ENCODE peak calls at places on chromosomes 16 and 17, in six cellular contexts. One of them, this sample, is unnamed.

GRCh38 chr16:27408012-27408601 is 6.1 kb downstream of the IL21R start:
- DNase-seq in IMR-90: peak
- DNase-seq in neuronal stem cell: no peak
- DNase-seq in H9: no peak
- DNase-seq in mesenchymal stem cell: peak
- DNase-seq in H1: no peak
- DNase-seq in this sample: no peak

GRCh38 chr17:67443931-67444597 is 67.0 kb downstream of the PITPNC1 start:
- DNase-seq in IMR-90: peak
- DNase-seq in neuronal stem cell: no peak
- DNase-seq in H9: no peak
- DNase-seq in mesenchymal stem cell: peak
- DNase-seq in H1: no peak
- DNase-seq in this sample: no peak

GRCh38 chr16:4945560-4946502 is 8.9 kb upstream of the PPL start:
- DNase-seq in IMR-90: no peak
- DNase-seq in neuronal stem cell: no peak
- DNase-seq in H9: no peak
- DNase-seq in mesenchymal stem cell: peak
- DNase-seq in H1: no peak
- DNase-seq in this sample: peak

GRCh38 chr17:57284583-57284982 is 28.3 kb downstream of the MSI2 start:
- DNase-seq in IMR-90: no peak
- DNase-seq in neuronal stem cell: no peak
- DNase-seq in H9: no peak
- DNase-seq in mesenchymal stem cell: no peak
- DNase-seq in H1: no peak
- DNase-seq in this sample: no peak

GRCh38 chr16:50167603-50168002 is 14.5 kb downstream of the TENT4B start:
- DNase-seq in IMR-90: no peak
- DNase-seq in neuronal stem cell: no peak
- DNase-seq in H9: no peak
- DNase-seq in mesenchymal stem cell: no peak
- DNase-seq in H1: no peak
- DNase-seq in this sample: no peak

GRCh38 chr17:73285916-73286862 is 24.5 kb upstream of the CPSF4L start:
- DNase-seq in IMR-90: no peak
- DNase-seq in neuronal stem cell: no peak
- DNase-seq in H9: no peak
- DNase-seq in mesenchymal stem cell: no peak
- DNase-seq in H1: no peak
- DNase-seq in this sample: no peak

GRCh38 chr17:59038734-59039133 is 67.9 kb downstream of the TRIM37 start:
- DNase-seq in IMR-90: peak
- DNase-seq in neuronal stem cell: no peak
- DNase-seq in H9: no peak
- DNase-seq in mesenchymal stem cell: peak
- DNase-seq in H1: no peak
- DNase-seq in this sample: no peak

GRCh38 chr17:4853195-4853762 is 20.1 kb downstream of the MINK1 start:
- DNase-seq in IMR-90: no peak
- DNase-seq in neuronal stem cell: no peak
- DNase-seq in H9: no peak
- DNase-seq in mesenchymal stem cell: no peak
- DNase-seq in H1: no peak
- DNase-seq in this sample: no peak

GRCh38 chr16:57475711-57476339 is 10.5 kb downstream of the DOK4 start:
- DNase-seq in IMR-90: peak
- DNase-seq in neuronal stem cell: no peak
- DNase-seq in H9: peak
- DNase-seq in mesenchymal stem cell: peak
- DNase-seq in H1: peak
- DNase-seq in this sample: peak

GRCh38 chr16:16150117-16150877 is 73.0 kb downstream of the ABCC6 start:
- DNase-seq in IMR-90: peak
- DNase-seq in neuronal stem cell: no peak
- DNase-seq in H9: no peak
- DNase-seq in mesenchymal stem cell: no peak
- DNase-seq in H1: no peak
- DNase-seq in this sample: no peak

GRCh38 chr17:48543854-48544355 is 1.0 kb downstream of the HOXB2 start:
- DNase-seq in IMR-90: no peak
- DNase-seq in neuronal stem cell: no peak
- DNase-seq in H9: no peak
- DNase-seq in mesenchymal stem cell: peak
- DNase-seq in H1: no peak
- DNase-seq in this sample: no peak

GRCh38 chr17:79626156-79626890 is 15.5 kb upstream of the RBFOX3 start:
- DNase-seq in IMR-90: no peak
- DNase-seq in neuronal stem cell: no peak
- DNase-seq in H9: peak
- DNase-seq in mesenchymal stem cell: no peak
- DNase-seq in H1: no peak
- DNase-seq in this sample: no peak

GRCh38 chr16:19389246-19389645 is 28.4 kb upstream of the TMC5 start:
- DNase-seq in IMR-90: no peak
- DNase-seq in neuronal stem cell: peak
- DNase-seq in H9: peak
- DNase-seq in mesenchymal stem cell: no peak
- DNase-seq in H1: no peak
- DNase-seq in this sample: no peak

GRCh38 chr17:30443721-30444120 is 33.5 kb upstream of the GOSR1 start:
- DNase-seq in IMR-90: no peak
- DNase-seq in neuronal stem cell: no peak
- DNase-seq in H9: no peak
- DNase-seq in mesenchymal stem cell: no peak
- DNase-seq in H1: no peak
- DNase-seq in this sample: no peak

GRCh38 chr16:48524348-48525200 is 85.4 kb downstream of the N4BP1 start:
- DNase-seq in IMR-90: no peak
- DNase-seq in neuronal stem cell: no peak
- DNase-seq in H9: no peak
- DNase-seq in mesenchymal stem cell: no peak
- DNase-seq in H1: no peak
- DNase-seq in this sample: peak

GRCh38 chr17:64732336-64733006 is 70.4 kb upstream of the SMURF2 start:
- DNase-seq in IMR-90: peak
- DNase-seq in neuronal stem cell: no peak
- DNase-seq in H9: no peak
- DNase-seq in mesenchymal stem cell: peak
- DNase-seq in H1: no peak
- DNase-seq in this sample: no peak

GRCh38 chr16:85503642-85504224 is 109.4 kb upstream of the GSE1 start:
- DNase-seq in IMR-90: no peak
- DNase-seq in neuronal stem cell: no peak
- DNase-seq in H9: no peak
- DNase-seq in mesenchymal stem cell: no peak
- DNase-seq in H1: no peak
- DNase-seq in this sample: no peak

GRCh38 chr16:89892635-89893034 is 19.2 kb downstream of the TCF25 start:
- DNase-seq in IMR-90: no peak
- DNase-seq in neuronal stem cell: no peak
- DNase-seq in H9: no peak
- DNase-seq in mesenchymal stem cell: no peak
- DNase-seq in H1: no peak
- DNase-seq in this sample: no peak

GRCh38 chr16:2874584-2875362 is 8.2 kb upstream of the FLYWCH2 start:
- DNase-seq in IMR-90: peak
- DNase-seq in neuronal stem cell: peak
- DNase-seq in H9: peak
- DNase-seq in mesenchymal stem cell: peak
- DNase-seq in H1: no peak
- DNase-seq in this sample: peak

GRCh38 chr16:75471723-75472634 is 7.5 kb upstream of the TMEM170A start:
- DNase-seq in IMR-90: peak
- DNase-seq in neuronal stem cell: peak
- DNase-seq in H9: peak
- DNase-seq in mesenchymal stem cell: peak
- DNase-seq in H1: no peak
- DNase-seq in this sample: peak

GRCh38 chr17:32491371-32492280 is 4.8 kb downstream of the CDK5R1 start:
- DNase-seq in IMR-90: no peak
- DNase-seq in neuronal stem cell: no peak
- DNase-seq in H9: no peak
- DNase-seq in mesenchymal stem cell: no peak
- DNase-seq in H1: no peak
- DNase-seq in this sample: no peak

GRCh38 chr16:50305441-50306061 is 39.2 kb downstream of the ADCY7 start:
- DNase-seq in IMR-90: no peak
- DNase-seq in neuronal stem cell: no peak
- DNase-seq in H9: no peak
- DNase-seq in mesenchymal stem cell: no peak
- DNase-seq in H1: no peak
- DNase-seq in this sample: no peak

GRCh38 chr16:67039260-67040020 is 10.5 kb downstream of the CBFB start:
- DNase-seq in IMR-90: peak
- DNase-seq in neuronal stem cell: no peak
- DNase-seq in H9: no peak
- DNase-seq in mesenchymal stem cell: peak
- DNase-seq in H1: no peak
- DNase-seq in this sample: no peak

GRCh38 chr16:67040906-67041305 is 12.0 kb downstream of the CBFB start:
- DNase-seq in IMR-90: peak
- DNase-seq in neuronal stem cell: no peak
- DNase-seq in H9: no peak
- DNase-seq in mesenchymal stem cell: no peak
- DNase-seq in H1: no peak
- DNase-seq in this sample: no peak

GRCh38 chr16:67043420-67043819 is 14.5 kb downstream of the CBFB start:
- DNase-seq in IMR-90: no peak
- DNase-seq in neuronal stem cell: no peak
- DNase-seq in H9: no peak
- DNase-seq in mesenchymal stem cell: no peak
- DNase-seq in H1: no peak
- DNase-seq in this sample: no peak
- H3K14ac ChIP-seq in IMR-90: no peak
- H3K14ac ChIP-seq in neuronal stem cell: no peak
- H3K14ac ChIP-seq in H9: no peak
- H3K14ac ChIP-seq in mesenchymal stem cell: no peak
- H3K14ac ChIP-seq in H1: no peak
- H3K14ac ChIP-seq in this sample: no peak

GRCh38 chr17:41578971-41579370 is 7.1 kb upstream of the KRT9 start:
- DNase-seq in IMR-90: no peak
- DNase-seq in neuronal stem cell: no peak
- DNase-seq in H9: no peak
- DNase-seq in mesenchymal stem cell: no peak
- DNase-seq in H1: no peak
- DNase-seq in this sample: no peak

GRCh38 chr17:41580244-41580575 is 6.5 kb downstream of the KRT14 start:
- DNase-seq in IMR-90: no peak
- DNase-seq in neuronal stem cell: no peak
- DNase-seq in H9: no peak
- DNase-seq in mesenchymal stem cell: no peak
- DNase-seq in H1: no peak
- DNase-seq in this sample: no peak

GRCh38 chr17:41580651-41581365 is 5.9 kb downstream of the KRT14 start:
- DNase-seq in IMR-90: no peak
- DNase-seq in neuronal stem cell: no peak
- DNase-seq in H9: no peak
- DNase-seq in mesenchymal stem cell: no peak
- DNase-seq in H1: no peak
- DNase-seq in this sample: peak

GRCh38 chr17:41578538-41578937 is 6.7 kb upstream of the KRT9 start:
- DNase-seq in IMR-90: no peak
- DNase-seq in neuronal stem cell: no peak
- DNase-seq in H9: no peak
- DNase-seq in mesenchymal stem cell: no peak
- DNase-seq in H1: no peak
- DNase-seq in this sample: no peak

DNA sequence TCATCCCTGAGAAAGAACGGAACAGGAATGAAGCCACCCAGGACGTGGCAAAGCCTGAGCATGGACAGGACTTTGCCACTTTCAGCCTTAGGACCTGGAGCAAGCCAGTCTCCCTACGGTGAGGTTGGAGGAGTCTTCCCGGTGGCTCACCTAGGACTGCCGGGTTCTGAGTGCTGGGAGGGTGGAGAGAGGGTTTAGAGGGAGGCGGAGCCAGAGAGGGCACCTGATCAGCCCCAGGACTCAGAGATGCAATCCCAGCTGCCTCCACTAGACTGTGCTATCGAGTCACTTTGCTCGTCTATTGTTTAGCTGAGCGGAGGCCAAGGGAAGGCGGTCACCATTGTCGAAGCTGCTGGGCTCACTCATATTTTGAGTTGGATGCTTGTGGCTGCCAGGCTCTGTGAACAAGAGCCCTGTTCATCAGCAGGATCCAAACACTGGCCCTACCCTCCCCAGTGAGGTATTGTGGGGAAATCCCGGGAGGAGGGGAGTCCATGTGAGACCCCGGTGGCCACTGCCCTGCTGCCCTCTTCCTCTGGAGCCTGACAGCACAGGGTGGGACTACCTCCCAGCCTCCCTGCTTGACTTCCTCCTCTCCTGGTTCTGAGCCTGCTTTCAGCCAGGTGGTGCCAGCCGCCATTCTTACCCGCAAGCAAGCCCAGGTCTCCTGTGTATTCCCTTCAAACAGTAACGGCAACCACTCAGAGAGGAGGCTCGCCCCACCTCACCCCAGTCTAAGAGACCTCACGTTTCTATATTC is 7.0 kb downstream of the KRT14 start:
- DNase-seq in IMR-90: peak
- DNase-seq in neuronal stem cell: peak
- DNase-seq in H9: peak
- DNase-seq in mesenchymal stem cell: peak
- DNase-seq in H1: peak
- DNase-seq in this sample: peak
- H3K14ac ChIP-seq in IMR-90: no peak
- H3K14ac ChIP-seq in neuronal stem cell: no peak
- H3K14ac ChIP-seq in H9: peak
- H3K14ac ChIP-seq in mesenchymal stem cell: no peak
- H3K14ac ChIP-seq in H1: no peak
- H3K14ac ChIP-seq in this sample: peak

GRCh38 chr16:10040136-10041080 is 141.8 kb downstream of the GRIN2A start:
- DNase-seq in IMR-90: no peak
- DNase-seq in neuronal stem cell: no peak
- DNase-seq in H9: peak
- DNase-seq in mesenchymal stem cell: no peak
- DNase-seq in H1: no peak
- DNase-seq in this sample: no peak
- H3K14ac ChIP-seq in IMR-90: no peak
- H3K14ac ChIP-seq in neuronal stem cell: no peak
- H3K14ac ChIP-seq in H9: no peak
- H3K14ac ChIP-seq in mesenchymal stem cell: no peak
- H3K14ac ChIP-seq in H1: no peak
- H3K14ac ChIP-seq in this sample: no peak

DNA sequence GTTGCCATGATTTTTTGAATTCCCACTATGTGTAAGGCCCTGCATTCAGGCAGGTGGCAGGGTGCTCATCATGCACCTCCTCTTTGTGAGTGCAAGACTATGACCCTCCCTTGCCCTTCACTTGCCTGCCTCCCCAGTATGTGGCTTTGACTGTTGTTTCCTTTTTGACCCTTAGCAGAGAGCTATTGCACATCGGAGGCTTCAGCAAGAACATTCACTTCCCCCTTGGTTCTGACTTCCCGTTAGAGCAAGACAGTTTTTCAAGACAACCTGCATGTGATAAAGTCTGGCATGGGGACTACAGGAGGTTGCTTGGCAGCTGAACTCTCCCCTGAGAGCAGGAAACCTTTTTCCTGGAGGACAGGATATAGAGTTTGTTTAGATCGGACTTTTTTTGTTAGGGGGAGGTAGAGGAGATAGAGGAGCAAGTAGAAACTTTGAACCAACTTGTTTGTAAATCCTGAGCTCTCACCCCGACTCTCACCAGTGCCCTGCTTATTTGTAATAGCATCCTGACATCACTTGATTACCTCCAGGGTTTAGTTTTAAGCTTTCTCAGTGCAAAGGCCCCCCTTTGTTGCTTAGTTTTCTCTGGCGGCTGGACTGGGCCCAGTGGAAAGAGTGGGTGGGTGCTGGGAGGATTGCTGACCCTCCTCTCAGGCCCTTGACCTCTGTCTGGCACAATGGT is 34.3 kb downstream of the LIMD2 start:
- DNase-seq in IMR-90: no peak
- DNase-seq in neuronal stem cell: no peak
- DNase-seq in H9: no peak
- DNase-seq in mesenchymal stem cell: no peak
- DNase-seq in H1: no peak
- DNase-seq in this sample: no peak
- H3K14ac ChIP-seq in IMR-90: no peak
- H3K14ac ChIP-seq in neuronal stem cell: no peak
- H3K14ac ChIP-seq in H9: no peak
- H3K14ac ChIP-seq in mesenchymal stem cell: no peak
- H3K14ac ChIP-seq in H1: no peak
- H3K14ac ChIP-seq in this sample: no peak

This sample was measured in trophoblast cell.